ENCODE peak calls at places on chromosomes 13 and 19, in nine cellular contexts. B is GM23338; E is T-helper 22 cell; V is NCI-H774; R is lung; O is chondrocyte; W is CD4-positive, alpha-beta memory T cell; T is mesenchymal stem cell; H is neural crest cell. J is an unnamed sample.

GRCh38 chr13:113076681-113077401 is 28.8 kb upstream of the F7 start:
- DNase-seq in B (no peak), E (no peak), V (no peak), R (no peak), O (peak), W (no peak), T (no peak), H (no peak), J (no peak)

GRCh38 chr19:29528350-29528945 is 2.7 kb downstream of the VSTM2B start:
- DNase-seq in B (peak), E (no peak), V (no peak), R (no peak), O (peak), W (peak), T (peak), H (peak), J (peak)

GRCh38 chr19:2540646-2541454 is 64.9 kb downstream of the GADD45B start:
- DNase-seq in B (peak), E (no peak), V (no peak), R (peak), O (peak), W (no peak), T (peak), H (peak), J (peak)

GRCh38 chr13:113921763-113922162 is 52.1 kb downstream of the C13orf46 start:
- DNase-seq in B (no peak), E (no peak), V (no peak), R (no peak), O (no peak), W (no peak), T (no peak), H (no peak), J (no peak)

GRCh38 chr19:17614476-17614875 is 59.0 kb downstream of the COLGALT1 start:
- DNase-seq in B (no peak), E (no peak), V (no peak), R (no peak), O (peak), W (no peak), T (no peak), H (no peak), J (no peak)

GRCh38 chr19:12833418-12833746 is 997 bp downstream of the RTBDN start:
- DNase-seq in B (peak), E (no peak), V (no peak), R (no peak), O (no peak), W (no peak), T (no peak), H (no peak), J (no peak)

GRCh38 chr19:58379276-58379675 is 1.6 kb downstream of the ZNF837 start:
- DNase-seq in B (no peak), E (no peak), V (no peak), R (no peak), O (no peak), W (no peak), T (no peak), H (no peak), J (no peak)

GRCh38 chr19:32318884-32319520 is 26.4 kb upstream of the ZNF507 start:
- DNase-seq in B (peak), E (no peak), V (no peak), R (no peak), O (no peak), W (no peak), T (peak), H (peak), J (peak)

GRCh38 chr13:113599396-113599795 is 14.8 kb downstream of the TFDP1 start:
- DNase-seq in B (no peak), E (no peak), V (no peak), R (no peak), O (peak), W (no peak), T (no peak), H (no peak), J (peak)

GRCh38 chr13:100333141-100333540 is 244.2 kb downstream of the PCCA start:
- DNase-seq in B (no peak), E (no peak), V (no peak), R (no peak), O (no peak), W (no peak), T (no peak), H (no peak), J (no peak)

J was measured in H9.